ENCODE peak calls at places on chromosome 12, in six cellular contexts. K is RWPE1, B is HepG2, P is kidney epithelial cell, V is MCF 10A, I is left lung. H is an unnamed sample.

GRCh38 chr12:5428332-5429221 is 3.3 kb upstream of the NTF3 start:
- DNase-seq in K (no peak), B (no peak), P (no peak), V (no peak), I (no peak), H (no peak)

GRCh38 chr12:44287545-44287944 is 451.7 kb downstream of the TMEM117 start:
- DNase-seq in K (no peak), B (no peak), P (no peak), V (peak), I (no peak), H (no peak)

GRCh38 chr12:8493084-8493483 is 20.2 kb upstream of the CLEC4D start:
- DNase-seq in K (no peak), B (no peak), P (no peak), V (no peak), I (peak), H (no peak)

GRCh38 chr12:115872919-115873357 is 404.6 kb downstream of the MED13L start:
- DNase-seq in K (peak), B (peak), P (peak), V (no peak), I (no peak), H (no peak)

GRCh38 chr12:18411453-18411852 is 150.1 kb downstream of the PIK3C2G start:
- DNase-seq in K (no peak), B (no peak), P (no peak), V (no peak), I (no peak), H (no peak)

GRCh38 chr12:14216405-14217294 is 148.8 kb upstream of the ATF7IP start:
- DNase-seq in K (no peak), B (no peak), P (no peak), V (no peak), I (no peak), H (no peak)

GRCh38 chr12:29066061-29066588 is 83.0 kb upstream of the FAR2 start:
- DNase-seq in K (no peak), B (no peak), P (no peak), V (peak), I (no peak), H (no peak)

GRCh38 chr12:82461393-82461792 is 103.1 kb downstream of the METTL25 start:
- DNase-seq in K (peak), B (peak), P (peak), V (peak), I (no peak), H (no peak)

GRCh38 chr12:120818416-120818815 is 85.7 kb downstream of the SPPL3 start:
- DNase-seq in K (no peak), B (peak), P (no peak), V (no peak), I (no peak), H (no peak)

GRCh38 chr12:50642755-50643154 is 121.1 kb upstream of the ATF1 start:
- DNase-seq in K (peak), B (no peak), P (no peak), V (peak), I (no peak), H (no peak)
- TF ChIP-seq CTCF in K (no peak), B (no peak), P (no peak), V (no peak), I (no peak), H (no peak)

GRCh38 chr12:66065623-66066022 is 64.9 kb downstream of the LLPH start:
- DNase-seq in K (no peak), B (no peak), P (no peak), V (no peak), I (no peak), H (no peak)

GRCh38 chr12:66063976-66064375 is 66.6 kb downstream of the LLPH start:
- DNase-seq in K (no peak), B (no peak), P (no peak), V (no peak), I (no peak), H (no peak)

GRCh38 chr12:66065146-66065545 is 65.4 kb downstream of the LLPH start:
- DNase-seq in K (no peak), B (no peak), P (no peak), V (no peak), I (no peak), H (no peak)

GRCh38 chr12:66066929-66067281 is 63.6 kb downstream of the LLPH start:
- DNase-seq in K (no peak), B (no peak), P (no peak), V (no peak), I (no peak), H (no peak)

GRCh38 chr12:66066071-66066928 is 64.2 kb downstream of the LLPH start:
- DNase-seq in K (no peak), B (peak), P (peak), V (peak), I (no peak), H (no peak)
- TF ChIP-seq CTCF in K (no peak), B (peak), P (no peak), V (no peak), I (no peak), H (no peak)

GRCh38 chr12:132754555-132754954 is 7.1 kb downstream of the ANKLE2 start:
- DNase-seq in K (no peak), B (no peak), P (no peak), V (no peak), I (no peak), H (no peak)
- TF ChIP-seq CTCF in K (no peak), B (peak), P (no peak), V (no peak), I (no peak), H (no peak)

DNA sequence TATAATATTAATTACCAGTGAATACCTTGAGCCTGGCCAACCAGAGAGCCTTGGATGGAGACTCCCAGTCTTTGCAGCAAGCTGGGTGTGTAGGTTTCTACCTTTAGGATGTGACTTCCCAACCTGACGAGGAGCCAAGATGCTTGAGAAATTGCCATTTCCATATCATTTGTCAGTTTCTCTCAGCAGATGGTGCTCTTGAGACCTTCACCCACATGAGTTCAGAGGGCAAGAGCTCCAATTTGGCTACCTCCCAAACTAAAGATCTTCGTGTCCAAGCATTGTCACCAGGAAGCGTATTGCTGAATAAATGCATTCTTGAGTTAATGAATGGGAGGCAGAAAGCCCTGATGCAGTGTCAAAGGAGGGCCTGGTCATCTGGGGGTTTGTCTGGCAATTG is 106.4 kb upstream of the TBX5 start:
- DNase-seq in K (no peak), B (peak), P (no peak), V (peak), I (no peak), H (no peak)
- TF ChIP-seq CTCF in K (no peak), B (peak), P (no peak), V (no peak), I (no peak), H (no peak)

DNA sequence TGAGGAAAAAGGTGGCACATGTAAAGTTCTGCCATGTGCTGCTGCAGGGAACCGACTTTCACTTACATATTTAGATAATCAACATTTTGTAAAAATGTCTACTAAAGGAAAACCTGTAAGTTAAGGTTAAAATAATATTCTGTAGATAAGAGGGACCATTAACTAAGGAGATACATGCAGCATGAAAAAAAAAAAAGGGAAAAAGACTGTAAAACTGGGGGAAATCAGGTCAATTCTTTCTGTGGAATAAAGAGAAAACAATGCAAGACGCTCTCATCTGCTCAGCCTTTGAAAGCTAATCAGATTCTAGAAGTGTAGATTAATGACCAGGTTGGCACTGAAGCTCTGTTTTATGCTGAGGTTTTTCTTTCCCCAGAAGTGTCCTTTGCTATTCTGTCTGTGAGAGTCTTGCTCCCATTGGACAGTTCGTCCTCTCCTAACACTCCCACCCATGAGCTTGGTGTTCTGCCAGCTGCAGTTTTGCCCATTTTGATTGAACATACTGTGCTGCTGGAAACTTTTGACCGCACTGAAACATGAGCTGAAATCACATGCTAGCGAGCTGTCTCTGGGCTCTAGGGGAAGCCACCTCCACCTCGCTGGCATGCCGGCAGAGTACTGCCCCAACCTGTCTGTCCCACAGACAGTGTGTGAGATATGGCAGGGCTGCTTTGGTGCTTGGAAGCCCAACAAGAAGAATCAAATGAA is 39.7 kb downstream of the PPTC7 start:
- DNase-seq in K (peak), B (no peak), P (no peak), V (peak), I (peak), H (peak)
- TF ChIP-seq CTCF in K (no peak), B (no peak), P (no peak), V (no peak), I (no peak), H (no peak)

GRCh38 chr12:65122661-65123060 is 1.6 kb upstream of the WIF1 start:
- DNase-seq in K (no peak), B (no peak), P (no peak), V (no peak), I (no peak), H (no peak)

GRCh38 chr12:65123435-65124063 is 2.4 kb upstream of the WIF1 start:
- DNase-seq in K (peak), B (peak), P (no peak), V (peak), I (no peak), H (no peak)

GRCh38 chr12:65126482-65126881 is 5.4 kb upstream of the WIF1 start:
- DNase-seq in K (no peak), B (no peak), P (no peak), V (no peak), I (no peak), H (no peak)

GRCh38 chr12:65125975-65126374 is 4.9 kb upstream of the WIF1 start:
- DNase-seq in K (no peak), B (no peak), P (no peak), V (no peak), I (no peak), H (no peak)

GRCh38 chr12:65125247-65125646 is 4.1 kb upstream of the WIF1 start:
- DNase-seq in K (no peak), B (no peak), P (no peak), V (no peak), I (no peak), H (no peak)
- TF ChIP-seq CTCF in K (no peak), B (no peak), P (no peak), V (no peak), I (no peak), H (no peak)

DNA sequence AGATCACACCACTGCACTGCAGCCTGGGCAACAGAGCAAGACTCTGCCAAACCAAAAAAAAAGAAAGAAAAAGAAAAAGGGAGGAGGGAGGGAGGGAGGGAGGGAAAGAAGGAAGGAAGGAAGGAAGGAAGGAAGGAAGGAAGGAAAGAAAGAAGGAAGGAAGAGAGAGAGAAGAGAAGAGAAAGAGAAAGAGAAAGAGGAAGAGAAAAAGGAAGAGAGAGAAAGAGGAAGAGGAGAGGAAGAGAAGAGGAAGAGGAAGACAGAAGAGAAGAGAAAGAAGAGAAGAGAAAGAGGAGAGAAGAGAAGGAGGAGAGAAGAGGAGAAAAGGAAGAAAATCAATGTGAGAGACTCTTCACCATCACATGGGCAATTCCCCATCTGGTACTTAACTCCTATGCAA is 57.6 kb upstream of the CRACR2A start:
- DNase-seq in K (no peak), B (no peak), P (no peak), V (no peak), I (no peak), H (no peak)
- TF ChIP-seq CTCF in K (no peak), B (no peak), P (no peak), V (no peak), I (no peak), H (no peak)

GRCh38 chr12:24083787-24084186 is 134.3 kb upstream of the SOX5 start:
- DNase-seq in K (no peak), B (no peak), P (no peak), V (no peak), I (no peak), H (no peak)
- TF ChIP-seq CTCF in K (no peak), B (no peak), P (no peak), V (no peak), I (no peak), H (no peak)